ENCODE peak calls at places on chromosomes 4 and X, in ten cellular contexts. C is fibroblast of lung, A is mammary epithelial cell, U is NB4, K is AG10803, G is suprapubic skin, X is cardiac fibroblast, I is kidney epithelial cell, D is astrocyte, Z is bronchial epithelial cell. F is an unnamed sample.

GRCh38 chr4:187961961-187962360 is 33.6 kb upstream of the ZFP42 start:
- DNase-seq in K (no peak), A (no peak), G (no peak), D (no peak), C (no peak), U (no peak), Z (no peak), X (no peak), I (no peak), F (no peak)

GRCh38 chrX:123685273-123685672 is 47.6 kb downstream of the THOC2 start:
- DNase-seq in G (no peak), X (no peak), Z (no peak), D (no peak), C (no peak), I (no peak), K (no peak), U (peak; percentile 39), A (no peak), F (no peak)

GRCh38 chrX:87664381-87664780 is 146.8 kb downstream of the KLHL4 start:
- DNase-seq in A (peak; percentile 18), Z (peak; percentile 19), K (no peak), C (peak; percentile 14), D (no peak), X (peak; percentile 56), U (peak; percentile 29), I (no peak), G (no peak), F (no peak)

GRCh38 chr4:384311-385010 is 46.8 kb downstream of the ZNF141 start:
- DNase-seq in G (no peak), K (no peak), Z (no peak), U (peak; percentile 46), D (no peak), X (no peak), C (no peak), A (no peak), I (no peak), F (no peak)

GRCh38 chr4:3441501-3442459 is at the start of gene HGFAC:
- DNase-seq in A (no peak), X (no peak), I (no peak), C (no peak), Z (no peak), K (no peak), G (no peak), D (no peak), U (no peak), F (no peak)

GRCh38 chr4:182288534-182288933 is 45.3 kb downstream of the TENM3 start:
- DNase-seq in I (no peak), D (no peak), A (no peak), Z (no peak), G (no peak), U (no peak), C (no peak), X (no peak), K (no peak), F (no peak)

GRCh38 chrX:13495232-13495631 is 74.2 kb upstream of the EGFL6 start:
- DNase-seq in A (no peak), C (no peak), U (no peak), K (no peak), D (no peak), I (no peak), Z (no peak), X (no peak), G (no peak), F (no peak)

GRCh38 chrX:74179071-74179470 is 124.9 kb upstream of the ZCCHC13 start:
- DNase-seq in U (no peak), G (no peak), X (peak; percentile 38), D (peak; percentile 66), K (peak; percentile 44), C (peak; percentile 71), A (no peak), Z (peak; percentile 1), I (peak; percentile 34), F (no peak)

GRCh38 chr4:52641853-52642563 is 17.1 kb downstream of the USP46 start:
- DNase-seq in Z (peak; percentile 93), K (no peak), X (peak; percentile 74), G (no peak), I (peak; percentile 26), D (peak; percentile 65), U (no peak), C (peak; percentile 74), A (peak; percentile 81), F (no peak)

GRCh38 chr4:4541661-4542570 is at the start of gene STX18:
- DNase-seq in U (peak; percentile 95), D (peak; percentile 79), A (peak; percentile 85), C (peak; percentile 88), K (peak; percentile 86), Z (peak; percentile 59), G (peak; percentile 88), X (peak; percentile 87), I (peak; percentile 28), F (peak; percentile 88)
- TF ChIP-seq CTCF in U (no peak), D (no peak), A (no peak), C (no peak), K (no peak), Z (peak; percentile 2), G (no peak), X (no peak), I (no peak), F (no peak)

GRCh38 chr4:26819478-26819877 is 41.2 kb upstream of the STIM2 start:
- DNase-seq in G (no peak), U (no peak), C (no peak), A (no peak), Z (no peak), D (no peak), I (no peak), X (no peak), K (no peak), F (no peak)
- TF ChIP-seq CTCF in G (no peak), U (no peak), C (no peak), A (no peak), Z (no peak), D (no peak), I (no peak), X (no peak), K (no peak), F (no peak)

DNA sequence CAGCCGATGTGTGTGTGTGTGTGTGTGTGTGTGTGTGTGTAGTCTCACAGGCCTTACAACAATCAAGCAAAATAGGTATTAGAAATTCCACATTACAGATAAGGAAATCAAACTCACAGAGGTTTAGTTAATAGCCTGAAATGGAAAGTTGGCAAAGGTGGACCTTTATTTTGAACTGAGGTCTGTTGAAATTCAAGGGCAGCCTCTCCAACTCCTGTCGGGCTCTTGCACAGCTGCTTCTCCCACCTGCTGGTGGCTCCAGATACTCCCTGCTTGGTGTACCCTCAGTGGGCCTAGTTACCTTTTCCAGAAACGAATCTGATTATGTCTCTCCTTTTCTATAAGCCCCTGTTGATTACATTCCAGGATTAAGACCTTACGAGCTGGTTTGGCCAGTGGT is 195.9 kb downstream of the MGST2 start:
- DNase-seq in C (no peak), D (no peak), Z (no peak), X (no peak), G (no peak), K (no peak), A (no peak), U (no peak), I (no peak), F (no peak)
- TF ChIP-seq CTCF in C (no peak), D (no peak), Z (no peak), X (no peak), G (no peak), K (no peak), A (no peak), U (no peak), I (no peak), F (no peak)

GRCh38 chr4:98928505-98929340 is at the start of gene EIF4E:
- DNase-seq in G (peak; percentile 98), C (peak; percentile 99), K (peak; percentile 99), X (peak; percentile 99), A (peak; percentile 99), U (peak; percentile 98), D (peak; percentile 97), Z (peak; percentile 97), I (peak; percentile 98), F (peak; percentile 89)
- TF ChIP-seq CTCF in G (no peak), C (no peak), K (peak; percentile 14), X (peak; percentile 10), A (peak; percentile 2), U (no peak), D (no peak), Z (peak; percentile 22), I (peak; percentile 19), F (no peak)

GRCh38 chr4:147548251-147548650 is 67.4 kb downstream of the EDNRA start:
- DNase-seq in A (no peak), G (no peak), Z (no peak), D (no peak), C (peak; percentile 23), U (no peak), X (no peak), I (no peak), K (peak; percentile 12), F (no peak)
- TF ChIP-seq CTCF in A (no peak), G (no peak), Z (no peak), D (no peak), C (no peak), U (no peak), X (no peak), I (no peak), K (no peak), F (no peak)

DNA sequence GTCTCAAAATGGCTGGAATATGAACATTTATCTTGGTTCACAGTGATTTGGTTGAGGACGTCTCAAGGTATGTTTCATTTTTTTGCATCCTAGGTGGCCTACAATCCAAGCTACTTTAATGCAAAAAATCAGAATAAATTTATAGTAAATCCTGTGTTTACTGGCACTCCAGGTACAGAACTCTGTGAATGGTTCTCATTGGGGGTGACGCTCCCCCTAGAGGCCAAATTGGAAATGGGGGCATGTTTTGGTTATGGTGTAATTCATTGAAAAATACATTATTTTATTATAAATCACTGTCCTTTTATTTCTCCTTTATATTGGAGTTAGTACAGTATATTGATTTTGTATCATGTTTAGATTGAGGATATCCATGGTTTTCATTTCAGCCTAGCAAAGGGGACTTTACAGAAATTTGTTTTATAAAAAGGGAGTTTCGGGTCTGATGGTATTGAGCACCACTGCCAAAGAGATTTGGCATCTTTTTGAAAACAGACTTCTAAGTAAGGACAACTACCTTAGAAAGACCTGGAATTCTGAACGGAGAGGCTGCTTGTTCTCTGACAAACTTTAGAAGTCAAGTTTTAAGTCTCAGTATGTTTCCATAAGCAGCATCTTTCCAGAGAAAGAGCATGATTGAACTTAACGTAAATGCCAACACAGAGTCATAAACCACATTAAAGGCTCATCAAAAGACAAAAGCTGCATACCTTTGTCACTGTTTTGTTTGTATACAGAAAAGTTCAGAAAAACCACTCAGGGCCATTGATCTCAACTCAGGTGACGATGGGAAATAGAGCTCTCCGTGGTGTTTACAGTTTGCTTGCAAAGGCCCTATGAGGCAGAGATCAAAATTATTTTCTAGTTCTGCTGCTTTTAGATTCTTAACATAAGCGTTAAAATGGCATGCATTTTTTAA is 19.4 kb downstream of the MTM1 start:
- DNase-seq in Z (no peak), K (peak; percentile 17), C (peak; percentile 9), X (peak; percentile 46), A (no peak), G (no peak), U (peak; percentile 36), D (no peak), I (no peak), F (peak; percentile 38)
- TF ChIP-seq CTCF in Z (no peak), K (peak; percentile 65), C (peak; percentile 63), X (peak; percentile 50), A (peak; percentile 51), G (no peak), U (peak; percentile 55), D (peak; percentile 53), I (peak; percentile 67), F (peak; percentile 63)